ENCODE peak calls at places on chromosomes 11 and 22, in four cellular contexts. Y is PC-3, B is HCT116, V is fibroblast of lung. D is an unnamed sample.

GRCh38 chr11:28383471-28383870 is 275.3 kb downstream of the METTL15 start:
- DNase-seq in Y (no peak), B (no peak), V (peak; percentile 73), D (no peak)

GRCh38 chr11:60840711-60841430 is 1.0 kb upstream of the CCDC86 start:
- DNase-seq in Y (peak; percentile 21), B (no peak), V (peak; percentile 95), D (no peak)

GRCh38 chr11:109209572-109209971 is 212.4 kb upstream of the C11orf87 start:
- DNase-seq in Y (no peak), B (no peak), V (no peak), D (no peak)

GRCh38 chr11:122107045-122107444 is 9.0 kb downstream of the BLID start:
- DNase-seq in Y (no peak), B (no peak), V (no peak), D (no peak)

GRCh38 chr11:124174001-124174400 is 9.1 kb upstream of the OR10D3 start:
- DNase-seq in Y (peak; percentile 78), B (peak; percentile 2), V (peak; percentile 76), D (no peak)

GRCh38 chr11:113806403-113806802 is 26.8 kb downstream of the CLDN25 start:
- DNase-seq in Y (peak; percentile 59), B (peak; percentile 12), V (peak; percentile 3), D (peak; percentile 70)

GRCh38 chr11:3181722-3182461 is 16.8 kb upstream of the OSBPL5 start:
- DNase-seq in Y (no peak), B (no peak), V (no peak), D (no peak)

GRCh38 chr22:39967103-39967829 is 7.1 kb downstream of the TMA7B start:
- DNase-seq in Y (peak; percentile 33), B (no peak), V (peak; percentile 79), D (no peak)

GRCh38 chr11:104098555-104098954 is 62.1 kb downstream of the DDI1 start:
- DNase-seq in Y (no peak), B (no peak), V (peak; percentile 31), D (no peak)

GRCh38 chr11:22711212-22711770 is 44.9 kb downstream of the GAS2 start:
- DNase-seq in Y (no peak), B (no peak), V (no peak), D (no peak)

GRCh38 chr11:17979770-17980371 is 33.0 kb downstream of the SERGEF start:
- DNase-seq in Y (peak; percentile 61), B (no peak), V (no peak), D (no peak)

GRCh38 chr22:49896201-49896600 is 22.0 kb downstream of the ALG12 start:
- DNase-seq in Y (no peak), B (no peak), V (no peak), D (no peak)

GRCh38 chr11:105151936-105152554 is 12.5 kb upstream of the CARD18 start:
- DNase-seq in Y (peak; percentile 88), B (no peak), V (peak; percentile 78), D (no peak)

GRCh38 chr11:35786918-35787557 is 124.5 kb downstream of the TRIM44 start:
- DNase-seq in Y (no peak), B (no peak), V (peak; percentile 40), D (no peak)

GRCh38 chr11:84437129-84438123 is 1151.3 kb upstream of the CCDC90B start:
- DNase-seq in Y (peak; percentile 29), B (no peak), V (peak; percentile 10), D (peak; percentile 83)

GRCh38 chr11:133929401-133930052 is 27.2 kb downstream of the IGSF9B start:
- DNase-seq in Y (no peak), B (no peak), V (peak; percentile 48), D (no peak)

GRCh38 chr11:42329930-42330555 is 870.6 kb upstream of the LRRC4C start:
- DNase-seq in Y (peak; percentile 4), B (no peak), V (peak; percentile 81), D (no peak)

GRCh38 chr22:40039482-40039881 is 44.7 kb downstream of the FAM83F start:
- DNase-seq in Y (no peak), B (no peak), V (no peak), D (no peak)

GRCh38 chr11:68036717-68037239 is 2.0 kb upstream of the TCIRG1 start:
- DNase-seq in Y (no peak), B (no peak), V (no peak), D (no peak)

GRCh38 chr22:48417143-48418070 is 1410.3 kb downstream of the BRD1 start:
- DNase-seq in Y (no peak), B (no peak), V (no peak), D (no peak)

GRCh38 chr22:35444685-35445399 is 44.9 kb downstream of the MCM5 start:
- DNase-seq in Y (no peak), B (no peak), V (no peak), D (no peak)

GRCh38 chr11:117959438-117960149 is 26.6 kb upstream of the IL10RA start:
- DNase-seq in Y (no peak), B (no peak), V (no peak), D (no peak)

GRCh38 chr11:76577199-76577920 is 93.2 kb downstream of the LRRC32 start:
- DNase-seq in Y (peak; percentile 98), B (no peak), V (peak; percentile 85), D (no peak)

GRCh38 chr22:35376728-35377472 is 4.0 kb upstream of the HMOX1 start:
- DNase-seq in Y (peak; percentile 94), B (peak; percentile 83), V (peak; percentile 97), D (peak; percentile 87)

GRCh38 chr11:43359432-43359818 is 705 bp downstream of the TTC17 start:
- DNase-seq in Y (peak; percentile 23), B (no peak), V (peak; percentile 28), D (no peak)

GRCh38 chr11:15861256-15861655 is 495.1 kb downstream of the SOX6 start:
- DNase-seq in Y (no peak), B (no peak), V (no peak), D (no peak)
- H4K20me1 ChIP-seq in Y (no peaks in the 10 kb centered on the region), B (no peaks in the 10 kb centered on the region), V (no peaks in the 10 kb centered on the region), D (no peaks in the 10 kb centered on the region)

GRCh38 chr11:64139045-64139444 is 26.9 kb downstream of the MACROD1 start:
- DNase-seq in Y (no peak), B (no peak), V (no peak), D (no peak)

GRCh38 chr11:64138413-64138812 is 27.5 kb downstream of the MACROD1 start:
- DNase-seq in Y (no peak), B (no peak), V (no peak), D (no peak)

GRCh38 chr11:64136767-64137166 is 29.1 kb downstream of the MACROD1 start:
- DNase-seq in Y (no peak), B (no peak), V (no peak), D (no peak)

GRCh38 chr11:64141081-64141783 is 24.7 kb downstream of the MACROD1 start:
- DNase-seq in Y (no peak), B (no peak), V (no peak), D (no peak)

GRCh38 chr11:64140101-64140500 is 25.8 kb downstream of the MACROD1 start:
- DNase-seq in Y (no peak), B (no peak), V (no peak), D (no peak)
- H4K20me1 ChIP-seq in Y (no peaks in the 10 kb centered on the region), B (no peaks in the 10 kb centered on the region), V (no peaks in the 10 kb centered on the region), D (peaks cover 5% of the 10 kb centered on the region)

GRCh38 chr11:79067355-79067685 is 373.5 kb downstream of the TENM4 start:
- DNase-seq in Y (no peak), B (no peak), V (no peak), D (no peak)
- H4K20me1 ChIP-seq in Y (no peaks in the 10 kb centered on the region), B (no peaks in the 10 kb centered on the region), V (no peaks in the 10 kb centered on the region), D (no peaks in the 10 kb centered on the region)

DNA sequence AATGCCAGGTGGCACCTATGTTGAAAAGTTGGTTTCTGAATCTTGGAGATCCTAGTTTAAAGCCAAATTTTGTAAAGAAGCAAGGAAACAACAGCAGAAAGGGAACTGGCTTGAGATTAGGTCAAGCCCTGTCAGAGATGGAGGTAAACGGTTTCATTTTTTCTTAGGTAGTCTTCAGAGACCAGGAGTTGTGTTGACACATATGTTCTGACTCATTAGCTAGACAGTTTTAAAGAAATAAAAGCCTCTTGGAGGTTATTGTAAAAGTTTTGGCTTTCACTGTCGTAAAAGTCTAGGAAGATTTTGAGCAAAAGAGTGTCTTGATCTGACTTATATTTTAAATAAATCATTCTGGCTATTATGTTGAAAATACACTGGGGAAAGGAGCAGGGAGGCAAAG is 151.5 kb upstream of the CTSC start:
- DNase-seq in Y (peak; percentile 77), B (no peak), V (peak; percentile 57), D (no peak)
- H4K20me1 ChIP-seq in Y (no peaks in the 10 kb centered on the region), B (no peaks in the 10 kb centered on the region), V (no peaks in the 10 kb centered on the region), D (no peaks in the 10 kb centered on the region)